ENCODE peak calls at places on chromosomes 11 and 22, in ten cellular contexts. G is stimulated activated CD4-positive, alpha-beta T cell treated with anti-CD3 and anti-CD28 coated beads, Interleukin-15, amount 100 ng/mL, for 24 hours; Y is mucosa of descending colon; Q is endothelial cell; H is ureter; D is WTC11; Z is NCI-H524 treated with DMSO at 0.1 percent for 48 hours; J is EH; N is fibroblast of the conjunctiva; L is NCI-H2081. E is an unnamed sample.

GRCh38 chr11:65215441-65216076 is 33.8 kb downstream of the CAPN1 start:
- DNase-seq in G (peak; percentile 52), Y (no peak), Q (no peak), H (no peak), D (no peak), Z (no peak), J (no peak), N (no peak), L (no peak), E (no peak)

GRCh38 chr22:50684986-50685385 is 12.4 kb downstream of the SHANK3 start:
- DNase-seq in G (no peak), Y (no peak), Q (no peak), H (no peak), D (no peak), Z (no peak), J (peak; percentile 26), N (no peak), L (no peak), E (no peak)

GRCh38 chr11:113532697-113533424 is 57.7 kb upstream of the DRD2 start:
- DNase-seq in G (peak; percentile 74), Y (no peak), Q (peak; percentile 84), H (peak; percentile 80), D (peak; percentile 85), Z (no peak), J (peak; percentile 72), N (peak; percentile 47), L (peak; percentile 81), E (peak; percentile 19)

GRCh38 chr11:65777241-65777640 is 3.5 kb downstream of the AP5B1 start:
- DNase-seq in G (no peak), Y (no peak), Q (no peak), H (no peak), D (no peak), Z (no peak), J (no peak), N (no peak), L (no peak), E (no peak)

GRCh38 chr22:25758316-25758715 is 16.3 kb downstream of the MYO18B start:
- DNase-seq in G (no peak), Y (no peak), Q (no peak), H (no peak), D (no peak), Z (no peak), J (peak; percentile 77), N (no peak), L (no peak), E (no peak)

GRCh38 chr11:37858398-37858797 is 1260.4 kb upstream of the RAG2 start:
- DNase-seq in G (no peak), Y (no peak), Q (no peak), H (no peak), D (no peak), Z (no peak), J (no peak), N (no peak), L (no peak), E (no peak)

GRCh38 chr11:113311536-113311935 is 2.8 kb upstream of the TTC12 start:
- DNase-seq in G (no peak), Y (no peak), Q (no peak), H (no peak), D (no peak), Z (no peak), J (peak; percentile 13), N (no peak), L (no peak), E (no peak)

GRCh38 chr11:27183672-27184457 is 143.2 kb downstream of the BBOX1 start:
- DNase-seq in G (peak; percentile 58), Y (no peak), Q (peak; percentile 58), H (peak; percentile 53), D (peak; percentile 43), Z (no peak), J (peak; percentile 74), N (peak; percentile 63), L (peak; percentile 69), E (no peak)

GRCh38 chr11:30128269-30128932 is 102.4 kb upstream of the FSHB start:
- DNase-seq in G (no peak), Y (no peak), Q (no peak), H (no peak), D (no peak), Z (no peak), J (peak; percentile 19), N (peak; percentile 61), L (peak; percentile 4), E (no peak)

GRCh38 chr11:132942611-132943324 is 589.5 kb downstream of the OPCML start:
- DNase-seq in G (no peak), Y (no peak), Q (peak; percentile 68), H (no peak), D (peak; percentile 68), Z (no peak), J (no peak), N (no peak), L (no peak), E (no peak)

GRCh38 chr22:49699928-49700498 is 127.7 kb downstream of the BRD1 start:
- DNase-seq in G (no peak), Y (no peak), Q (no peak), H (no peak), D (no peak), Z (no peak), J (no peak), N (no peak), L (no peak), E (no peak)

GRCh38 chr22:43483669-43484068 is 71.9 kb downstream of the MPPED1 start:
- DNase-seq in G (no peak), Y (no peak), Q (no peak), H (no peak), D (no peak), Z (no peak), J (no peak), N (no peak), L (no peak), E (no peak)

GRCh38 chr11:29641201-29641600 is 375.6 kb downstream of the KCNA4 start:
- DNase-seq in G (no peak), Y (no peak), Q (no peak), H (no peak), D (no peak), Z (no peak), J (no peak), N (no peak), L (no peak), E (no peak)

GRCh38 chr11:87767615-87768014 is 407.6 kb downstream of the RAB38 start:
- DNase-seq in G (no peak), Y (no peak), Q (no peak), H (no peak), D (no peak), Z (no peak), J (no peak), N (no peak), L (no peak), E (no peak)

GRCh38 chr22:39493759-39494158 is 8.3 kb upstream of the MIEF1 start:
- DNase-seq in G (no peak), Y (peak; percentile 7), Q (no peak), H (no peak), D (no peak), Z (no peak), J (peak; percentile 95), N (no peak), L (no peak), E (no peak)